ENCODE peak calls at places on chromosomes 2 and 18, in ten cellular contexts. F, J, P, G, E, D, L, Y, X and N are unnamed samples.

GRCh38 chr2:112343827-112344585 is 68.6 kb downstream of the ZC3H6 start:
- DNase-seq in J (no peak), G (no peak), F (peak; percentile 22), Y (no peak), P (no peak), E (no peak), X (peak; percentile 10), L (no peak), D (no peak), N (no peak)

GRCh38 chr2:163157891-163158511 is 319.4 kb upstream of the KCNH7 start:
- DNase-seq in E (peak; percentile 65), L (no peak), F (no peak), G (no peak), Y (peak; percentile 91), X (no peak), J (no peak), D (no peak), P (peak; percentile 26), N (peak; percentile 56)

GRCh38 chr2:219475697-219476604 is 22.7 kb upstream of the GMPPA start:
- DNase-seq in L (no peak), J (peak; percentile 92), G (peak; percentile 63), D (no peak), X (no peak), P (peak; percentile 32), E (peak; percentile 51), F (peak; percentile 88), Y (peak; percentile 33), N (peak; percentile 66)

GRCh38 chr2:138615257-138615656 is 113.7 kb downstream of the SPOPL start:
- DNase-seq in P (no peak), F (peak; percentile 7), Y (peak; percentile 54), J (no peak), D (no peak), G (no peak), X (no peak), E (peak; percentile 73), L (no peak), N (peak; percentile 16)

GRCh38 chr2:240636563-240637115 is 11.4 kb downstream of the GPR35 start:
- DNase-seq in F (no peak), L (no peak), Y (no peak), X (no peak), D (no peak), G (no peak), E (no peak), P (no peak), J (no peak), N (no peak)

GRCh38 chr2:135600915-135601314 is 69.6 kb downstream of the R3HDM1 start:
- DNase-seq in Y (no peak), F (peak; percentile 5), J (no peak), D (no peak), X (no peak), E (no peak), P (no peak), L (no peak), G (no peak), N (no peak)

GRCh38 chr18:68564961-68565360 is 149.9 kb downstream of the TMX3 start:
- DNase-seq in F (peak; percentile 46), E (no peak), P (no peak), G (no peak), Y (no peak), D (no peak), X (no peak), J (no peak), L (no peak), N (no peak)

GRCh38 chr2:217629347-217629746 is 373.4 kb downstream of the TNS1 start:
- DNase-seq in Y (no peak), X (no peak), E (no peak), L (no peak), G (no peak), P (no peak), D (no peak), J (no peak), F (no peak), N (no peak)

GRCh38 chr18:56770873-56771272 is 119.7 kb downstream of the WDR7 start:
- DNase-seq in G (no peak), F (peak; percentile 22), P (no peak), E (no peak), Y (peak; percentile 22), L (no peak), X (no peak), J (no peak), D (peak; percentile 30), N (no peak)

GRCh38 chr2:212027681-212028628 is 510.6 kb downstream of the ERBB4 start:
- DNase-seq in E (peak; percentile 27), P (no peak), Y (peak; percentile 67), J (no peak), X (no peak), G (no peak), L (no peak), F (no peak), D (no peak), N (no peak)

GRCh38 chr18:10417191-10417590 is 37.2 kb upstream of the APCDD1 start:
- DNase-seq in X (no peak), G (no peak), L (no peak), E (no peak), Y (no peak), P (no peak), J (no peak), F (no peak), D (no peak), N (no peak)

GRCh38 chr18:10202947-10203346 is 251.5 kb upstream of the APCDD1 start:
- DNase-seq in Y (no peak), X (no peak), F (no peak), L (no peak), E (no peak), G (no peak), P (no peak), J (peak; percentile 99), D (no peak), N (no peak)

GRCh38 chr2:174971868-174972781 is 33.1 kb downstream of the CHN1 start:
- DNase-seq in X (peak; percentile 38), F (peak; percentile 62), P (peak; percentile 41), G (no peak), D (no peak), E (peak; percentile 90), Y (peak; percentile 93), J (peak; percentile 77), L (peak; percentile 41), N (peak; percentile 45)